ENCODE peak calls at places on chromosome 11, in eight cellular contexts. W, C, Z, Y, A, E, H and G are unnamed samples.

GRCh38 chr11:113474362-113475159 is 637 bp downstream of the DRD2 start:
- DNase-seq in W (peak; percentile 73), C (peak; percentile 20), Z (peak; percentile 32), Y (peak; percentile 54), A (no peak), E (peak; percentile 76), H (peak; percentile 93), G (peak; percentile 90)

GRCh38 chr11:67437082-67437821 is at the start of gene PTPRCAP:
- DNase-seq in W (no peak), C (no peak), Z (no peak), Y (peak; percentile 85), A (no peak), E (no peak), H (no peak), G (no peak)

GRCh38 chr11:96736591-96736990 is 346.8 kb downstream of the JRKL start:
- DNase-seq in W (no peak), C (peak; percentile 66), Z (no peak), Y (no peak), A (no peak), E (no peak), H (no peak), G (no peak)

GRCh38 chr11:124892131-124892530 is 5.5 kb downstream of the ROBO4 start:
- DNase-seq in W (no peak), C (no peak), Z (no peak), Y (no peak), A (no peak), E (no peak), H (peak; percentile 0), G (no peak)

GRCh38 chr11:46251954-46252353 is 25.5 kb upstream of the CREB3L1 start:
- DNase-seq in W (peak; percentile 12), C (no peak), Z (no peak), Y (no peak), A (no peak), E (no peak), H (no peak), G (no peak)

GRCh38 chr11:64317325-64317960 is at the start of gene TRMT112:
- DNase-seq in W (peak; percentile 99), C (peak; percentile 98), Z (peak; percentile 100), Y (peak; percentile 93), A (peak; percentile 99), E (peak; percentile 99), H (peak; percentile 79), G (peak; percentile 96)

GRCh38 chr11:109770323-109770722 is 322.9 kb upstream of the ZC3H12C start:
- DNase-seq in W (no peak), C (no peak), Z (no peak), Y (no peak), A (no peak), E (no peak), H (no peak), G (no peak)

GRCh38 chr11:110160016-110160415 is 66.8 kb downstream of the ZC3H12C start:
- DNase-seq in W (peak; percentile 58), C (no peak), Z (no peak), Y (no peak), A (no peak), E (peak; percentile 36), H (no peak), G (no peak)

GRCh38 chr11:13344818-13345217 is 67.2 kb downstream of the BMAL1 start:
- DNase-seq in W (no peak), C (no peak), Z (no peak), Y (no peak), A (no peak), E (peak; percentile 54), H (no peak), G (no peak)

GRCh38 chr11:10125522-10126133 is 168.4 kb downstream of the SBF2 start:
- DNase-seq in W (no peak), C (no peak), Z (no peak), Y (no peak), A (no peak), E (no peak), H (no peak), G (no peak)

GRCh38 chr11:68983816-68984215 is 3.0 kb upstream of the MRGPRD start:
- DNase-seq in W (no peak), C (no peak), Z (no peak), Y (no peak), A (no peak), E (no peak), H (no peak), G (no peak)